ENCODE peak calls at places on chromosomes 13 and 19, in six cellular contexts. I is GM12878, B is HepG2, O is K562, T is GM12891, U is H1. P is an unnamed sample.

GRCh38 chr13:95535243-95535642 is 17.3 kb upstream of the CLDN10 start:
- DNase-seq in I (no peak), B (peak), O (no peak), T (no peak), U (no peak), P (no peak)

GRCh38 chr19:18507021-18507726 is 14.7 kb downstream of the ELL start:
- DNase-seq in I (no peak), B (no peak), O (no peak), T (no peak), U (no peak), P (no peak)

GRCh38 chr13:94435604-94436226 is 43.8 kb downstream of the DCT start:
- DNase-seq in I (no peak), B (peak), O (peak), T (no peak), U (no peak), P (no peak)

GRCh38 chr13:110306960-110307696 is at the start of the genes COL4A1 and COL4A2:
- DNase-seq in I (no peak), B (no peak), O (no peak), T (no peak), U (no peak), P (no peak)

GRCh38 chr13:41352935-41353801 is 42.1 kb downstream of the NAA16 start:
- DNase-seq in I (peak), B (peak), O (peak), T (peak), U (no peak), P (peak)

GRCh38 chr19:44753932-44754742 is 5.6 kb downstream of the BCL3 start:
- DNase-seq in I (no peak), B (no peak), O (peak), T (peak), U (peak), P (peak)

GRCh38 chr13:99119686-99120085 is 81.0 kb upstream of the UBAC2 start:
- DNase-seq in I (no peak), B (no peak), O (no peak), T (no peak), U (no peak), P (no peak)

GRCh38 chr13:67383358-67383757 is 153.2 kb upstream of the PCDH9 start:
- DNase-seq in I (no peak), B (peak), O (no peak), T (no peak), U (no peak), P (no peak)

GRCh38 chr19:46718157-46718933 is 1.4 kb upstream of the PRKD2 start:
- DNase-seq in I (peak), B (no peak), O (no peak), T (peak), U (peak), P (peak)

GRCh38 chr13:99859178-99860177 is 112.1 kb downstream of the ZIC5 start:
- DNase-seq in I (peak), B (no peak), O (no peak), T (no peak), U (no peak), P (no peak)

GRCh38 chr13:40933508-40933907 is 85.6 kb downstream of the ELF1 start:
- DNase-seq in I (peak), B (no peak), O (no peak), T (peak), U (no peak), P (peak)

GRCh38 chr13:100984349-100984748 is 309.8 kb upstream of the TMTC4 start:
- DNase-seq in I (no peak), B (no peak), O (no peak), T (no peak), U (no peak), P (no peak)

GRCh38 chr19:58305932-58306323 is 751 bp downstream of the ERVK3-1 start:
- DNase-seq in I (no peak), B (peak), O (no peak), T (no peak), U (no peak), P (no peak)

GRCh38 chr13:50645092-50645491 is 198.4 kb downstream of the DLEU7 start:
- DNase-seq in I (no peak), B (no peak), O (no peak), T (no peak), U (no peak), P (no peak)

GRCh38 chr13:30689752-30690151 is 45.6 kb upstream of the ALOX5AP start:
- DNase-seq in I (no peak), B (no peak), O (no peak), T (no peak), U (no peak), P (no peak)

GRCh38 chr19:42450314-42450934 is 7.7 kb upstream of the CXCL17 start:
- DNase-seq in I (peak), B (peak), O (peak), T (peak), U (peak), P (peak)

GRCh38 chr19:1073063-1073955 is 6.3 kb downstream of the ARHGAP45 start:
- DNase-seq in I (no peak), B (no peak), O (peak), T (no peak), U (no peak), P (no peak)

GRCh38 chr13:111382411-111382810 is 62.0 kb downstream of the TEX29 start:
- DNase-seq in I (no peak), B (no peak), O (no peak), T (no peak), U (no peak), P (no peak)

GRCh38 chr13:24280722-24281121 is 28.7 kb upstream of the C1QTNF9 start:
- DNase-seq in I (peak), B (no peak), O (no peak), T (peak), U (no peak), P (peak)

GRCh38 chr13:76828316-76828741 is 57.9 kb downstream of the KCTD12 start:
- DNase-seq in I (no peak), B (no peak), O (no peak), T (no peak), U (no peak), P (no peak)

GRCh38 chr13:30673669-30674521 is 56.2 kb downstream of the USPL1 start:
- DNase-seq in I (peak), B (peak), O (peak), T (peak), U (peak), P (peak)

GRCh38 chr13:105897575-105897974 is 637.9 kb downstream of the EFNB2 start:
- DNase-seq in I (no peak), B (no peak), O (no peak), T (no peak), U (no peak), P (no peak)

GRCh38 chr19:1618157-1619093 is 13.2 kb upstream of the UQCR11 start:
- DNase-seq in I (no peak), B (peak), O (peak), T (peak), U (peak), P (peak)

GRCh38 chr19:35178701-35179100 is 24.2 kb downstream of the FXYD5 start:
- DNase-seq in I (no peak), B (no peak), O (no peak), T (no peak), U (no peak), P (no peak)

GRCh38 chr19:3826163-3826562 is 40.0 kb upstream of the MATK start:
- DNase-seq in I (no peak), B (no peak), O (no peak), T (no peak), U (no peak), P (no peak)
- TF ChIP-seq POLR2AphosphoS5 in I (no peak), B (no peak), O (no peak), T (no peak), U (no peak), P (no peak)

DNA sequence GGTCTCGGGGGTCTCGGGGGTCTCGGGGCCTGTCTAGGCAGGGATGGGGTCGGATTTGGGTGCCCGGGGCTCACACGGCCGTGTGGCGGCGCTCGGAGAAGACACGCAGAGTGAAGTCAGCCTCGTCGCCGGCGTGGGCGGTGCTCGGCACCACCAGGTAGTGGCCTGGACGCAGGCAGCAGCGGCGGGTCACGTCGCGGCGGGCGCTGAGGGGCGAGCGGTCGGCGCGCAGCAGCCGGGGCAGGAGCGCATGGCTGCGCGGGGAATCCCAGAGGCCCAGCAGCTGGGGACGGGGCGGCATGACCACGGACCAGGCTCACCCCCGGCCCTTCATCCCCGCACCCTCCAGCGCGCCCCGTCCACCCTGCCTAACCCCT is 8.2 kb downstream of the CAPN12 start:
- DNase-seq in I (no peak), B (no peak), O (peak), T (no peak), U (peak), P (peak)
- TF ChIP-seq TAF1 in I (no peak), B (no peak), O (no peak), T (no peak), U (peak), P (no peak)

DNA sequence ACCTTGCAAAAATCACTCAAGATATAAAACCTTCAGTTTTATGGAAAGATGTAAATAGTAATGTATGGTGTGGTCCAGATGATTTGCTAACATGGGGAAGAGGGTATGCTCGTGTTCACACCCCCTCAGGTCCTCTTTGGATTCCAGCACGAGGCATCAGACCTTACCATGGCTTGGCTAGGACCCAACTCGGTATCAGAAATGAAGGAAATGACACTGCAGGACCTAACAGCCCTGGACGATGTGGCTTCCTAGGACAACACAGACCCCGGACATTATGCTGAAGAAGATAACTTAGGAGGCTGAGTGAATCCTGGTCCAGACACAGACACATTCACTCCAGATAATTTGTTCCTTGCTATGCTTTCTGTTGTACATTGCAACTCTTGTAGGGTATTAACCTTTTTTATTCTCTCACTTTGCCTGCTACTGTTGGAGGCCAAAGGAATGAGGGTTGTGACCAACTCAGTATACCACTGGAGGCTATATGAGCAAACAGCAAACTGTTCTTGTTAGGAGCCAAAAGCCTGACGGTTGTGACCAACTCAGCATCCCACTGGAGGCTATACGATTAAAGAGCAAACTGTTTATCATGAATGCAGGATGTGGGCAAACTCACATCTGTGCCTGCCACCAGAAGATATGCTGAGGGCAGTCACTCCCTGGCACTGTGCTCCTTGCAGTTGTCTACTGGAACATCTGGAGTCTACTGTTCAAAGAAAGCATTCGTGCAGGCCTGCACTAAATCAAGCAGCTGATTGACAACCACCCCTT is 121.7 kb downstream of the ZNF429 start:
- DNase-seq in I (no peak), B (no peak), O (peak), T (no peak), U (no peak), P (no peak)
- TF ChIP-seq POLR2A in I (no peak), B (no peak), O (no peak), T (no peak), U (no peak), P (no peak)

GRCh38 chr19:6276447-6276846 is 3.3 kb downstream of the MLLT1 start:
- DNase-seq in I (no peak), B (no peak), O (peak), T (no peak), U (no peak), P (no peak)
- TF ChIP-seq POLR2AphosphoS5 in I (no peak), B (no peak), O (no peak), T (no peak), U (no peak), P (no peak)

GRCh38 chr19:13984875-13985741 is 21.0 kb downstream of the RFX1 start:
- DNase-seq in I (no peak), B (peak), O (no peak), T (no peak), U (no peak), P (no peak)
- TF ChIP-seq TAF1 in I (no peak), B (no peak), O (no peak), T (no peak), U (no peak), P (no peak)

DNA sequence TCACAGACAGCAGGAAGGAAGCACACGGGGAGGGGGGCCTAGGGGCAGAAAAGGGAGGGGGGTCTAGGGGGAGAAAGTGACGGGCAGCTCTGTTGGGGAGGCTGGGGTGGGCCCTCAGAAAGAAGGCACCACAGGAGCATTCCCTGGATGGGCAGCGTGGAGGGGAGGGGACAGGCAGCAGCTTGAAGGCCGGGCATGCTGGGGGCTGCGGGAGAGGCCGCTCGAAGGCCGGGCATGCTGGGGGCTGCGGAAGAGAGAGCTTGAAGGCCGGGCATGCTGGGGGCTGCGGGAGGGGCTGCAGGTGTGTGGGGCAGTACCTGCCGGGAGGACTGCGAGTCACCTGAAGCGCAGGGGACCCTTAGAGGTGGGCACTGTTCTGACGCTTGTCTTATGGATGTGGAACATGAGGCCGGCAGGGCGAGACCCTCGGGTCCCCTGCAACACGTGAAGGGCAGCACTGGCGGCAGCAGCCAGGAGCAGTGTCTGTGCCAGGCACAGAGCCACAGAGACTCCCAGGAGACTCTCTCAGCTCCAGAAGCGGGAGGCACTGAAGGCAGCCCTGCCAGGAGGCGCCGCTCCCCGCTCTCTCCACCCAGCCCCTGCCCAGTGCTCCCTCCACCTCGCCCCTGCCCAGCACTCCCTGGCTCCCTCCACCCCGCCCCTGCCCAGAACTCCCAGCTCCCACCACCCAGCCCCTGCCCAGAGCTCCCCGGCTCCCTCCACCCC is 13.3 kb downstream of the ZNF787 start:
- DNase-seq in I (no peak), B (no peak), O (no peak), T (no peak), U (no peak), P (no peak)
- TF ChIP-seq POLR2A in I (no peak), B (no peak), O (no peak), T (no peak), U (no peak), P (no peak)

DNA sequence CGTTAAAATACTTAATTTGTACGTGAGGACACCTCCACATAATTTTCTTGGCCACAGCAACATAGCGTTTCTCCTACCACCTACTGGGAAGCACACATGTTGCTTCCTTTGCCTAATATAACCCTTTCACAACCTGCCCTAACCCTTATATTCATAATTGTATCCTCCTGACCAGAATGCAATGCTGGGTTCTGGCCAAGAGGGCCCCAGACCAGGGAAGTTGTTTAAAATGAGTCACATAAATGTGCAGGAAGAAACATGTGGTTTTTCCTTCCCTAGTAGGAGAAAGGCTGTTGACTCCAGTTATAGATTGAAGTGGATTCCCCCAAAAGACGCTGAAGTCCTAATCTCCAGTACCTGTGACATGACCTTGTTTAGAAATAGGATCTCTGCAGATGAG is 187.3 kb downstream of the NUFIP1 start:
- DNase-seq in I (no peak), B (no peak), O (no peak), T (no peak), U (no peak), P (no peak)
- TF ChIP-seq POLR2AphosphoS5 in I (no peak), B (no peak), O (no peak), T (no peak), U (no peak), P (no peak)

DNA sequence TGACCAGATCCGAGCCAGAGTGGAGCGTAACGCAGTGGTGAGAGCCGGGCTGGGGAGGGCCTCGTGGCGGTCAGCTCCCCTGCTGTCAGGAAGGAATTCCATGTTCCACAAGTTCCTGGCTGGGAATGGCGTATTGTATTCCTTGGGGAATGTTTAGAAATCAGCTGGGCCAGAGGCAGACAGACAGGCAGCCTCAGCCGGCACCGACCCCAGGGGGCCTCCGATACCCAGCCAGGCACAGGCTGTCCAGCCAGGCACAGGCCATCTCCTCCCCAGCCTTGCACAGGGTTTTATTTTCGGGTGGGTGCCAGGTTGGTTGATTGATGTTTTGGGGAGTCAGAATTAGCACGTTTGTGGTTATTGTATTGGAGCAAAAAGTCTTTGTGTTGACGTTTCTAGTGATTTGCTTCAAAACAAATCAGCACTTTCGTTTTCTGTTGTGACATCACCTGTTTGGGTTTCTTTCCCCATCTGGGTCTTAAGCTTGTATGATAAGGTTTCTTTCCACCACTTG is 126.6 kb upstream of the MCF2L start:
- DNase-seq in I (no peak), B (no peak), O (no peak), T (peak), U (no peak), P (no peak)
- TF ChIP-seq TAF1 in I (no peak), B (no peak), O (no peak), T (no peak), U (no peak), P (no peak)

P was measured in GM12892.